ENCODE peak calls at places on chromosome 21, in five cellular contexts. O is mucosa of descending colon, P is IMR-90, F is ovary, G is fibroblast of lung. Y is an unnamed sample.

GRCh38 chr21:34698270-34699015 is 29.6 kb downstream of the CLIC6 start:
- DNase-seq in O (no peak), P (no peak), F (no peak), G (peak; percentile 21), Y (no peak)

GRCh38 chr21:42063206-42063577 is 7.9 kb upstream of the UMODL1 start:
- DNase-seq in O (peak; percentile 68), P (no peak), F (no peak), G (no peak), Y (no peak)

GRCh38 chr21:42847051-42847707 is 32.2 kb downstream of the WDR4 start:
- DNase-seq in O (no peak), P (no peak), F (peak; percentile 17), G (no peak), Y (no peak)

GRCh38 chr21:25764065-25764464 is 29.3 kb downstream of the GABPA start:
- DNase-seq in O (no peak), P (no peak), F (no peak), G (no peak), Y (no peak)

GRCh38 chr21:41133896-41134522 is 34.0 kb upstream of the BACE2 start:
- DNase-seq in O (peak; percentile 48), P (peak; percentile 54), F (no peak), G (peak; percentile 52), Y (no peak)

GRCh38 chr21:41466024-41466820 is 40.2 kb downstream of the MX1 start:
- DNase-seq in O (no peak), P (no peak), F (no peak), G (peak; percentile 55), Y (no peak)

GRCh38 chr21:42652527-42653491 is 612 bp upstream of the PDE9A start:
- DNase-seq in O (peak; percentile 48), P (peak; percentile 31), F (peak; percentile 71), G (peak; percentile 27), Y (peak; percentile 63)

GRCh38 chr21:32386195-32386870 is 6.5 kb downstream of the URB1 start:
- DNase-seq in O (no peak), P (no peak), F (no peak), G (peak; percentile 32), Y (peak; percentile 48)

GRCh38 chr21:40936151-40936550 is 89.2 kb upstream of the DSCAM start:
- DNase-seq in O (no peak), P (no peak), F (no peak), G (no peak), Y (peak; percentile 23)

GRCh38 chr21:33403128-33403785 is at the start of gene IFNGR2:
- DNase-seq in O (peak; percentile 52), P (no peak), F (peak; percentile 69), G (no peak), Y (peak; percentile 65)

GRCh38 chr21:32312976-32313375 is 14.3 kb downstream of the MRAP start:
- DNase-seq in O (no peak), P (no peak), F (no peak), G (no peak), Y (no peak)

GRCh38 chr21:42515708-42516502 is 2.3 kb downstream of the SLC37A1 start:
- DNase-seq in O (peak; percentile 69), P (no peak), F (no peak), G (no peak), Y (no peak)

GRCh38 chr21:33578959-33579542 is 9.4 kb downstream of the DONSON start:
- DNase-seq in O (no peak), P (peak; percentile 58), F (no peak), G (peak; percentile 38), Y (no peak)

GRCh38 chr21:42289926-42290325 is 25.3 kb downstream of the TFF3 start:
- DNase-seq in O (peak; percentile 49), P (no peak), F (no peak), G (no peak), Y (peak; percentile 48)

GRCh38 chr21:24224411-24224810 is 1382.9 kb downstream of the MRPL39 start:
- DNase-seq in O (no peak), P (no peak), F (no peak), G (no peak), Y (no peak)

GRCh38 chr21:34202553-34203332 is 129.4 kb downstream of the MRPS6 start:
- DNase-seq in O (no peak), P (no peak), F (peak; percentile 43), G (no peak), Y (peak; percentile 38)

GRCh38 chr21:41161428-41161827 is 6.5 kb upstream of the BACE2 start:
- DNase-seq in O (no peak), P (no peak), F (no peak), G (no peak), Y (no peak)

GRCh38 chr21:35616090-35616489 is 444.2 kb downstream of the SETD4 start:
- DNase-seq in O (no peak), P (peak; percentile 70), F (no peak), G (peak; percentile 52), Y (no peak)

GRCh38 chr21:33433425-33434114 is 30.4 kb downstream of the IFNGR2 start:
- DNase-seq in O (no peak), P (no peak), F (no peak), G (no peak), Y (no peak)

GRCh38 chr21:31282095-31282709 is 61.9 kb downstream of the TIAM1 start:
- DNase-seq in O (peak; percentile 24), P (peak; percentile 96), F (no peak), G (peak; percentile 100), Y (no peak)

GRCh38 chr21:29105218-29105617 is 25.2 kb upstream of the MAP3K7CL start:
- DNase-seq in O (no peak), P (peak; percentile 63), F (no peak), G (peak; percentile 81), Y (no peak)

GRCh38 chr21:41636636-41637625 is 129.0 kb upstream of the TMPRSS2 start:
- DNase-seq in O (no peak), P (no peak), F (no peak), G (no peak), Y (no peak)

GRCh38 chr21:18646114-18646513 is 242.5 kb upstream of the TMPRSS15 start:
- DNase-seq in O (no peak), P (no peak), F (no peak), G (no peak), Y (no peak)

GRCh38 chr21:33110340-33110715 is 40.4 kb downstream of the OLIG1 start:
- DNase-seq in O (no peak), P (no peak), F (no peak), G (no peak), Y (no peak)

GRCh38 chr21:17542371-17542992 is 29.6 kb downstream of the CXADR start:
- DNase-seq in O (no peak), P (no peak), F (no peak), G (peak; percentile 31), Y (no peak)

GRCh38 chr21:32372755-32373154 is 20.1 kb downstream of the URB1 start:
- DNase-seq in O (no peak), P (peak; percentile 23), F (no peak), G (no peak), Y (no peak)

DNA sequence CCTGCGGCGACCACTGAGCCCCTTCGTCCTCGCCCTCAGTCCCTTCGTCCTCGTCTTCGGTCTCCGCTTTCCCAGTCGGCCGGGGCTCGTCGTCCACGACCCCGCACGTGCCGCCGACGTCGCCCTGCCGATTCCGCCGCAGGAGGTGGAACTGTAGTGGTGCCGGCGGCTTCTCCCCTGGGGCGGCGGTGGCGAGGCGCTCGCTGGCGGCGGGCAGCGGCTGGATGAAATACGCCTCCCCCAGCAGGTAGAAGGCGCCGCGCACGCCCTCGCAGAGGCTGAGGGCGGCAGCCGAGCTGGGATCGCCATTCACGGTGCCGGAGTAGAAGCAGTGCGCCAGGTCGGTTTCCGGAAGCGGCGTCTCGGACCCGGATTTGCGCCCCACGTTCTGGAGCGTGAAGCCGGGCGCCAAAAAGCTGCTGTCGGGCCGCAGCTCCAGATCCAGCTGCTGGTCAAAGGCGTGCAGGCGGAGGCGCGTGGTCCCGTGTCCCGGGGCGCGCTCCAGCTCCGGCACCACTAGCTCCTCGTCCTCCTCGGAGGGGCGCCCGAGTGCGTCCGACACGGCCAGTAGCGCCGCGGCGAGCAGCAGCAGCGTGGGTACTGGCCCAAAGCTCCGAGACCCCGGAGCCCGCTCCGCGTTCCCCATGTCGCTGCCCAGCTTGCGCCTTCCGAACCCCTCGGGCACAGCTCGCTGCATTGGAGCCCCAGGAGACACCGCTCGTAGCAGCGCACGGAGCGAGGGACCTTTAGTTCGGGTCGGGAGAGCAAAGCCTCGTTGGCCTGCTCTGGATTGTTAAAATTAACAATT is 747 bp downstream of the ADAMTS1 start:
- DNase-seq in O (no peak), P (peak; percentile 22), F (peak; percentile 81), G (peak; percentile 56), Y (peak; percentile 68)
- H3K4me3 ChIP-seq in O (peak overlapping the region; percentile 30), P (peak overlapping the region; percentile 97), F (peak overlapping the region; percentile 87), G (peak overlapping the region; percentile 84), Y (peak overlapping the region; percentile 79)

GRCh38 chr21:15491100-15491499 is 238.7 kb upstream of the USP25 start:
- DNase-seq in O (no peak), P (no peak), F (no peak), G (no peak), Y (no peak)
- H3K4me1 ChIP-seq in O (no peaks in the 10 kb centered on the region), P (no peaks in the 10 kb centered on the region), F (no peaks in the 10 kb centered on the region), G (no peaks in the 10 kb centered on the region), Y (no peaks in the 10 kb centered on the region)

GRCh38 chr21:36706951-36707762 is 8.2 kb downstream of the SIM2 start:
- DNase-seq in O (no peak), P (peak; percentile 37), F (no peak), G (no peak), Y (no peak)

GRCh38 chr21:36709030-36709867 is 10.3 kb downstream of the SIM2 start:
- DNase-seq in O (no peak), P (no peak), F (no peak), G (no peak), Y (no peak)

GRCh38 chr21:36707763-36708511 is 9.0 kb downstream of the SIM2 start:
- DNase-seq in O (no peak), P (no peak), F (no peak), G (no peak), Y (no peak)

GRCh38 chr21:36709868-36710728 is 11.2 kb downstream of the SIM2 start:
- DNase-seq in O (no peak), P (no peak), F (no peak), G (no peak), Y (no peak)

DNA sequence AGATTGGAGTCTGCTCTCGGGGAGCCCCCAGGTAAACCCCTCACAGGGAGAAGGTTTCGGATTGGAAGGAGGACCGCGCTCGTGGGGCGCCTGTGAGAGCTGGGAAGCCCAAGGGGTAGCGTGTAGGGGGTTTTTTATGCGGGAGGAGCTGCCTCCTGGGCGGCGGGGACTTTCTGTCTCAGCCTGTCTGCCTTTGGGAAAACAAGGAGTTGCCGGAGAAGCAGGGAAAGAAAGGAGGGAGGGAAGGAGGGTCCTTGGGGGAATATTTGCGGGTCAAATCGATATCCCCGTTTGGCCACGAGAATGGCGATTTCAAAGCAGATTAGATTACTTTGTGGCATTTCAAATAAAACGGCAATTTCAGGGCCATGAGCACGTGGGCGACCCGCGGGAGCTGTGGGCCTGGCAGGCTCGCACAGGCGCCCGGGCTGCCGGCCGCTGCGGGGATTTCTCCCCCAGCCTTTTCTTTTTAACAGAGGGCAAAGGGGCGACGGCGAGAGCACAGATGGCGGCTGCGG is 9.7 kb downstream of the SIM2 start:
- DNase-seq in O (no peak), P (no peak), F (no peak), G (no peak), Y (no peak)
- H3K4me3 ChIP-seq in O (no peak overlapping the region), P (no peak overlapping the region), F (no peak overlapping the region), G (no peak overlapping the region), Y (peak overlapping the region; percentile 23)

DNA sequence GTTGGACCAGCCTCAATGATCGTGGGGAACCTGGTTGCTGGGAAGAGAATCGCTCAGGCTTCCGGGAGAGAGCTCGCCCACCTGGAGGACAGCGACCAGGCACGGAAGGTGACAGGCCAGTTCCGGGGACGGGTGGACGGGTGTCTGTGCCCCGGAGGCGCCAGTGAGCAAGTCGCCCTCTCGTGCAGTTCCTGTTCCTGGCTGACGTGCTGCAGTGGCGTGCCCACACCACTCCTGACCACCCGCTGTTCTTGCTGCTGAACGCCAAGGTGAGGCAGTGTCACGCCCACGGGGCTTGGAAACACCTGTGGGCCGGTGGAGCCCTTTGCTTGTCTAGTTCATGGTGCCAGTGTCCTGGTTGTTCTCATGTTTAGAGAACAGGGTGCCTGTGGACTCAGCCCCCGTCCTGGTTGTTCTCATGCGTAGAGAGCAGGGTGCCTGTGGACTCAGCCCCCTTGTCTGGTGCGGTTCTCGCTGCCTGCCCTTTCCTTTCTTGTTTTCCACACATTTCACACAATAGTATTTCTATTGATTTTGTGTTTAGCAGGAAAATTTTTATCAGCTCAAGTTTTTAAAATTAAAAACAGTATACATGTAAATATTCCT is 53.1 kb downstream of the S100B start:
- DNase-seq in O (peak; percentile 23), P (no peak), F (no peak), G (no peak), Y (no peak)
- H3K4me1 ChIP-seq in O (no peaks in the 10 kb centered on the region), P (no peaks in the 10 kb centered on the region), F (no peaks in the 10 kb centered on the region), G (no peaks in the 10 kb centered on the region), Y (no peaks in the 10 kb centered on the region)